ENCODE peak calls at places on chromosomes 12 and 14, in seven cellular contexts. A is SK-N-SH, R is H1, N is HCT116, S is K562, I is HepG2, O is GM12878. J is an unnamed sample.

GRCh38 chr14:65131176-65131765 is 29.0 kb upstream of the MAX start:
- DNase-seq in A (no peak), R (no peak), N (peak), S (no peak), I (no peak), O (no peak), J (peak)

GRCh38 chr14:64209428-64210165 is 84.6 kb downstream of the ESR2 start:
- DNase-seq in A (no peak), R (no peak), N (no peak), S (no peak), I (no peak), O (peak), J (no peak)

GRCh38 chr12:51351913-51352532 is 5.5 kb upstream of the CELA1 start:
- DNase-seq in A (peak), R (peak), N (peak), S (peak), I (peak), O (no peak), J (peak)

GRCh38 chr14:61260939-61261776 is 20.0 kb downstream of the TMEM30B start:
- DNase-seq in A (no peak), R (no peak), N (peak), S (no peak), I (peak), O (no peak), J (no peak)

GRCh38 chr12:104596128-104596799 is 139.5 kb downstream of the CHST11 start:
- DNase-seq in A (no peak), R (no peak), N (no peak), S (no peak), I (no peak), O (no peak), J (no peak)

GRCh38 chr14:100448376-100448775 is 125.2 kb downstream of the SLC25A47 start:
- DNase-seq in A (no peak), R (no peak), N (no peak), S (no peak), I (no peak), O (no peak), J (no peak)

GRCh38 chr12:48219635-48220034 is 16.5 kb upstream of the OR10AD1 start:
- DNase-seq in A (no peak), R (no peak), N (no peak), S (no peak), I (no peak), O (no peak), J (no peak)

GRCh38 chr12:123931686-123932321 is 40.8 kb downstream of the CCDC92 start:
- DNase-seq in A (no peak), R (no peak), N (no peak), S (no peak), I (no peak), O (no peak), J (no peak)

GRCh38 chr14:67571275-67571990 is 28.6 kb downstream of the PIGH start:
- DNase-seq in A (peak), R (peak), N (peak), S (peak), I (peak), O (no peak), J (peak)

GRCh38 chr12:59067068-59067467 is 146.8 kb upstream of the LRIG3 start:
- DNase-seq in A (peak), R (no peak), N (no peak), S (no peak), I (no peak), O (no peak), J (no peak)

GRCh38 chr12:113040722-113041168 is 15.8 kb upstream of the DTX1 start:
- DNase-seq in A (no peak), R (no peak), N (peak), S (no peak), I (peak), O (no peak), J (no peak)

GRCh38 chr14:93318927-93319326 is 13.9 kb downstream of the BTBD7 start:
- DNase-seq in A (no peak), R (no peak), N (no peak), S (no peak), I (no peak), O (no peak), J (no peak)

GRCh38 chr12:45235087-45236025 is 19.5 kb downstream of the ANO6 start:
- DNase-seq in A (no peak), R (no peak), N (peak), S (no peak), I (peak), O (no peak), J (peak)

GRCh38 chr12:23561536-23561935 is 387.9 kb downstream of the SOX5 start:
- DNase-seq in A (no peak), R (no peak), N (no peak), S (no peak), I (no peak), O (no peak), J (no peak)

GRCh38 chr14:61678966-61679365 is 16.3 kb upstream of the HIF1A start:
- DNase-seq in A (peak), R (peak), N (no peak), S (no peak), I (no peak), O (no peak), J (no peak)

GRCh38 chr12:67671419-67671818 is 22.9 kb downstream of the DYRK2 start:
- DNase-seq in A (no peak), R (no peak), N (no peak), S (no peak), I (no peak), O (no peak), J (no peak)

DNA sequence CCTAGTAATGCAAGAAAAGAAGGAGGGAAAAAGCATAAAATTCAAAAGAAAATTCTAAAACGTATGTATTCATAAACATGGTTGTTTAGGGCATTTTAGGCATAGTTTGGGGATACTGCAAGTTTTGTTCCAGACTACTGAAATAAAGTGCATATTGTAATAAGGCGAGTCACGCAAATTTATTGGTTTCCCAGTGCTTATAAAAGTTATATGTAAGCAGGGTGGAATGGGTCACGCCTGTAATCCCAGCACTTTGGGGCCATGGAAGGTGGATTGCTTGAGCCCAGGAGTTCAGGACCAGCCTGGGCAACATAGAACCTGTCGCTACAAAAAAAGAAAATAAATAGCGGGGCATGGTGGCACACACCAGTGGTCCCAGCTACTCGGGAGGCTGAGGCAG is 291.9 kb downstream of the FBXL14 start:
- DNase-seq in A (no peak), R (no peak), N (no peak), S (no peak), I (no peak), O (no peak), J (no peak)
- TF ChIP-seq JUND in A (no peak), R (no peak), N (no peak), S (no peak), I (no peak), O (no peak), J (no peak)

GRCh38 chr14:94926176-94926575 is 156.3 kb upstream of the GSC start:
- DNase-seq in A (no peak), R (no peak), N (no peak), S (no peak), I (no peak), O (no peak), J (no peak)

GRCh38 chr14:94930690-94931089 is 160.8 kb upstream of the GSC start:
- DNase-seq in A (no peak), R (no peak), N (no peak), S (no peak), I (no peak), O (no peak), J (no peak)

GRCh38 chr14:94932589-94932988 is 162.7 kb upstream of the GSC start:
- DNase-seq in A (no peak), R (no peak), N (no peak), S (no peak), I (no peak), O (no peak), J (no peak)

GRCh38 chr14:94925416-94925815 is 155.5 kb upstream of the GSC start:
- DNase-seq in A (no peak), R (no peak), N (no peak), S (no peak), I (no peak), O (no peak), J (no peak)

GRCh38 chr14:94929354-94929753 is 159.4 kb upstream of the GSC start:
- DNase-seq in A (no peak), R (no peak), N (no peak), S (no peak), I (no peak), O (no peak), J (no peak)
- TF ChIP-seq JUND in A (no peak), R (no peak), N (no peak), S (no peak), I (no peak), O (no peak), J (no peak)

GRCh38 chr14:29926701-29927595 is 699 bp downstream of the PRKD1 start:
- DNase-seq in A (peak), R (no peak), N (no peak), S (peak), I (peak), O (no peak), J (no peak)

GRCh38 chr14:29926228-29926627 is 1.4 kb downstream of the PRKD1 start:
- DNase-seq in A (no peak), R (no peak), N (no peak), S (no peak), I (no peak), O (no peak), J (no peak)

GRCh38 chr14:29925736-29926135 is 1.9 kb downstream of the PRKD1 start:
- DNase-seq in A (no peak), R (no peak), N (no peak), S (no peak), I (no peak), O (no peak), J (no peak)

GRCh38 chr14:29927596-29928341 is at the start of gene PRKD1:
- DNase-seq in A (peak), R (no peak), N (no peak), S (peak), I (peak), O (no peak), J (no peak)

DNA sequence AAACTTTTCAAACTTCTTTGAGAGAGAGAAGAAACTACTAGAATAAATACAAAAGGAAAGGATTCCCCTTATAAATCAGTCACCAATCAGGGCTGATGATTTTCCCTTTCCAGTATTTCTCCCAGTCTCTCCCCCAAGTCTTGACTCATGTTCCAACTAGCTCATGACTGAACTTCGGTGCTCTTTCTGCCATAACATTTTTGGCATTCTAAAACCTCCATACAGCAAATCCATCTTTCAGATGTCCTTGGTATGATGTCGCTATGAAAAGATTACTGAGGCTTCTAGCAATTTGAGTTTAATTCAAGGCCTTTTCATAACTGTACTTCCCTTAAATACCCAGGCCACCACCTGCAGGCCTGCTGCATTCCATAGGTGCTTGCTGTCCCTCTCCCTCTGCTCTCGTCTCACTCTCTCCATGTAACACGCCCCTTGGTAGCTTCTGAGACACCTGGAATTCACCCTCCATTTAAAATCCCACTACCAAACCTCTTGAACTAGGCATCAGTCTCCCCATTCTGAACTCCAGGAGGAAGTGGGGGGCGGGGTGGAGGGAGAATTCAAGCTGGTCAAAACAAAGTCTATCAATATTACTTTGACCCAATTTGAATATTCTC is 2.4 kb downstream of the PRKD1 start:
- DNase-seq in A (no peak), R (no peak), N (no peak), S (no peak), I (no peak), O (no peak), J (no peak)
- TF ChIP-seq JUND in A (no peak), R (no peak), N (no peak), S (no peak), I (no peak), O (no peak), J (no peak)

GRCh38 chr12:88509851-88510250 is 70.4 kb downstream of the KITLG start:
- DNase-seq in A (no peak), R (no peak), N (no peak), S (no peak), I (no peak), O (no peak), J (no peak)
- TF ChIP-seq JUND in A (no peak), R (no peak), N (no peak), S (no peak), I (no peak), O (no peak), J (no peak)